ENCODE peak calls at places on chromosomes 2 and 18, in nine cellular contexts. One of them, this sample, is unnamed.

GRCh38 chr2:162161634-162162033 is 9.6 kb upstream of the GCG start:
- DNase-seq in CD4-positive, alpha-beta memory T cell: no peak
- DNase-seq in Caco-2: no peak
- DNase-seq in GM13977: no peak
- DNase-seq in stimulated activated CD4-positive, alpha-beta T cell treated with anti-CD3 and anti-CD28 coated beads, TNF-alpha, amount 100 ng/mL, for 1 hour: no peak
- DNase-seq in NCI-H1105: no peak
- DNase-seq in effector CD8-positive, alpha-beta T cell: no peak
- DNase-seq in activated CD8-positive, alpha-beta memory T cell treated with anti-CD3 and anti-CD28 coated beads, Interleukin-2, amount 50 U/mL, for 48 hours: no peak
- DNase-seq in tibial artery: no peak
- DNase-seq in this sample: no peak

GRCh38 chr2:84393829-84394228 is 65.3 kb downstream of the SUCLG1 start:
- DNase-seq in CD4-positive, alpha-beta memory T cell: no peak
- DNase-seq in Caco-2: no peak
- DNase-seq in GM13977: no peak
- DNase-seq in stimulated activated CD4-positive, alpha-beta T cell treated with anti-CD3 and anti-CD28 coated beads, TNF-alpha, amount 100 ng/mL, for 1 hour: no peak
- DNase-seq in NCI-H1105: no peak
- DNase-seq in effector CD8-positive, alpha-beta T cell: no peak
- DNase-seq in activated CD8-positive, alpha-beta memory T cell treated with anti-CD3 and anti-CD28 coated beads, Interleukin-2, amount 50 U/mL, for 48 hours: no peak
- DNase-seq in tibial artery: no peak
- DNase-seq in this sample: no peak

GRCh38 chr2:227378371-227378782 is 729 bp downstream of the TM4SF20 start:
- DNase-seq in CD4-positive, alpha-beta memory T cell: no peak
- DNase-seq in Caco-2: no peak
- DNase-seq in GM13977: no peak
- DNase-seq in stimulated activated CD4-positive, alpha-beta T cell treated with anti-CD3 and anti-CD28 coated beads, TNF-alpha, amount 100 ng/mL, for 1 hour: no peak
- DNase-seq in NCI-H1105: no peak
- DNase-seq in effector CD8-positive, alpha-beta T cell: no peak
- DNase-seq in activated CD8-positive, alpha-beta memory T cell treated with anti-CD3 and anti-CD28 coated beads, Interleukin-2, amount 50 U/mL, for 48 hours: no peak
- DNase-seq in tibial artery: no peak
- DNase-seq in this sample: no peak

GRCh38 chr2:211789984-211790383 is 748.6 kb downstream of the ERBB4 start:
- DNase-seq in CD4-positive, alpha-beta memory T cell: no peak
- DNase-seq in Caco-2: no peak
- DNase-seq in GM13977: no peak
- DNase-seq in stimulated activated CD4-positive, alpha-beta T cell treated with anti-CD3 and anti-CD28 coated beads, TNF-alpha, amount 100 ng/mL, for 1 hour: no peak
- DNase-seq in NCI-H1105: no peak
- DNase-seq in effector CD8-positive, alpha-beta T cell: no peak
- DNase-seq in activated CD8-positive, alpha-beta memory T cell treated with anti-CD3 and anti-CD28 coated beads, Interleukin-2, amount 50 U/mL, for 48 hours: no peak
- DNase-seq in tibial artery: no peak
- DNase-seq in this sample: no peak

GRCh38 chr18:9021458-9021857 is 81.0 kb upstream of the NDUFV2 start:
- DNase-seq in CD4-positive, alpha-beta memory T cell: no peak
- DNase-seq in Caco-2: no peak
- DNase-seq in GM13977: no peak
- DNase-seq in stimulated activated CD4-positive, alpha-beta T cell treated with anti-CD3 and anti-CD28 coated beads, TNF-alpha, amount 100 ng/mL, for 1 hour: no peak
- DNase-seq in NCI-H1105: no peak
- DNase-seq in effector CD8-positive, alpha-beta T cell: no peak
- DNase-seq in activated CD8-positive, alpha-beta memory T cell treated with anti-CD3 and anti-CD28 coated beads, Interleukin-2, amount 50 U/mL, for 48 hours: no peak
- DNase-seq in tibial artery: no peak
- DNase-seq in this sample: no peak

GRCh38 chr2:117359266-117359970 is 455.1 kb upstream of the DDX18 start:
- DNase-seq in CD4-positive, alpha-beta memory T cell: no peak
- DNase-seq in Caco-2: no peak
- DNase-seq in GM13977: no peak
- DNase-seq in stimulated activated CD4-positive, alpha-beta T cell treated with anti-CD3 and anti-CD28 coated beads, TNF-alpha, amount 100 ng/mL, for 1 hour: no peak
- DNase-seq in NCI-H1105: peak; percentile 32
- DNase-seq in effector CD8-positive, alpha-beta T cell: no peak
- DNase-seq in activated CD8-positive, alpha-beta memory T cell treated with anti-CD3 and anti-CD28 coated beads, Interleukin-2, amount 50 U/mL, for 48 hours: no peak
- DNase-seq in tibial artery: no peak
- DNase-seq in this sample: no peak

GRCh38 chr2:11045294-11045693 is 110.0 kb upstream of the SLC66A3 start:
- DNase-seq in CD4-positive, alpha-beta memory T cell: no peak
- DNase-seq in Caco-2: no peak
- DNase-seq in GM13977: no peak
- DNase-seq in stimulated activated CD4-positive, alpha-beta T cell treated with anti-CD3 and anti-CD28 coated beads, TNF-alpha, amount 100 ng/mL, for 1 hour: no peak
- DNase-seq in NCI-H1105: no peak
- DNase-seq in effector CD8-positive, alpha-beta T cell: no peak
- DNase-seq in activated CD8-positive, alpha-beta memory T cell treated with anti-CD3 and anti-CD28 coated beads, Interleukin-2, amount 50 U/mL, for 48 hours: no peak
- DNase-seq in tibial artery: no peak
- DNase-seq in this sample: no peak

GRCh38 chr2:96240341-96241038 is 25.3 kb downstream of the TMEM127 start:
- DNase-seq in CD4-positive, alpha-beta memory T cell: no peak
- DNase-seq in Caco-2: no peak
- DNase-seq in GM13977: no peak
- DNase-seq in stimulated activated CD4-positive, alpha-beta T cell treated with anti-CD3 and anti-CD28 coated beads, TNF-alpha, amount 100 ng/mL, for 1 hour: no peak
- DNase-seq in NCI-H1105: peak; percentile 79
- DNase-seq in effector CD8-positive, alpha-beta T cell: no peak
- DNase-seq in activated CD8-positive, alpha-beta memory T cell treated with anti-CD3 and anti-CD28 coated beads, Interleukin-2, amount 50 U/mL, for 48 hours: no peak
- DNase-seq in tibial artery: no peak
- DNase-seq in this sample: no peak

GRCh38 chr2:112029164-112029563 is 25.9 kb upstream of the TMEM87B start:
- DNase-seq in CD4-positive, alpha-beta memory T cell: no peak
- DNase-seq in Caco-2: no peak
- DNase-seq in GM13977: no peak
- DNase-seq in stimulated activated CD4-positive, alpha-beta T cell treated with anti-CD3 and anti-CD28 coated beads, TNF-alpha, amount 100 ng/mL, for 1 hour: no peak
- DNase-seq in NCI-H1105: no peak
- DNase-seq in effector CD8-positive, alpha-beta T cell: no peak
- DNase-seq in activated CD8-positive, alpha-beta memory T cell treated with anti-CD3 and anti-CD28 coated beads, Interleukin-2, amount 50 U/mL, for 48 hours: no peak
- DNase-seq in tibial artery: no peak
- DNase-seq in this sample: no peak

GRCh38 chr2:180652794-180653193 is 327.6 kb upstream of the UBE2E3 start:
- DNase-seq in CD4-positive, alpha-beta memory T cell: no peak
- DNase-seq in Caco-2: no peak
- DNase-seq in GM13977: no peak
- DNase-seq in stimulated activated CD4-positive, alpha-beta T cell treated with anti-CD3 and anti-CD28 coated beads, TNF-alpha, amount 100 ng/mL, for 1 hour: no peak
- DNase-seq in NCI-H1105: no peak
- DNase-seq in effector CD8-positive, alpha-beta T cell: no peak
- DNase-seq in activated CD8-positive, alpha-beta memory T cell treated with anti-CD3 and anti-CD28 coated beads, Interleukin-2, amount 50 U/mL, for 48 hours: no peak
- DNase-seq in tibial artery: no peak
- DNase-seq in this sample: no peak

GRCh38 chr2:163266772-163267171 is 428.2 kb upstream of the KCNH7 start:
- DNase-seq in CD4-positive, alpha-beta memory T cell: no peak
- DNase-seq in Caco-2: no peak
- DNase-seq in GM13977: no peak
- DNase-seq in stimulated activated CD4-positive, alpha-beta T cell treated with anti-CD3 and anti-CD28 coated beads, TNF-alpha, amount 100 ng/mL, for 1 hour: no peak
- DNase-seq in NCI-H1105: no peak
- DNase-seq in effector CD8-positive, alpha-beta T cell: no peak
- DNase-seq in activated CD8-positive, alpha-beta memory T cell treated with anti-CD3 and anti-CD28 coated beads, Interleukin-2, amount 50 U/mL, for 48 hours: no peak
- DNase-seq in tibial artery: no peak
- DNase-seq in this sample: no peak

GRCh38 chr18:32769242-32770180 is 3.3 kb downstream of the KLHL14 start:
- DNase-seq in CD4-positive, alpha-beta memory T cell: no peak
- DNase-seq in Caco-2: no peak
- DNase-seq in GM13977: peak; percentile 15
- DNase-seq in stimulated activated CD4-positive, alpha-beta T cell treated with anti-CD3 and anti-CD28 coated beads, TNF-alpha, amount 100 ng/mL, for 1 hour: no peak
- DNase-seq in NCI-H1105: no peak
- DNase-seq in effector CD8-positive, alpha-beta T cell: no peak
- DNase-seq in activated CD8-positive, alpha-beta memory T cell treated with anti-CD3 and anti-CD28 coated beads, Interleukin-2, amount 50 U/mL, for 48 hours: no peak
- DNase-seq in tibial artery: no peak
- DNase-seq in this sample: no peak

GRCh38 chr2:144663217-144663616 is 143.3 kb upstream of the ZEB2 start:
- DNase-seq in CD4-positive, alpha-beta memory T cell: no peak
- DNase-seq in Caco-2: no peak
- DNase-seq in GM13977: no peak
- DNase-seq in stimulated activated CD4-positive, alpha-beta T cell treated with anti-CD3 and anti-CD28 coated beads, TNF-alpha, amount 100 ng/mL, for 1 hour: no peak
- DNase-seq in NCI-H1105: no peak
- DNase-seq in effector CD8-positive, alpha-beta T cell: no peak
- DNase-seq in activated CD8-positive, alpha-beta memory T cell treated with anti-CD3 and anti-CD28 coated beads, Interleukin-2, amount 50 U/mL, for 48 hours: no peak
- DNase-seq in tibial artery: no peak
- DNase-seq in this sample: no peak

GRCh38 chr2:233964581-233964980 is 47.4 kb downstream of the TRPM8 start:
- DNase-seq in CD4-positive, alpha-beta memory T cell: no peak
- DNase-seq in Caco-2: no peak
- DNase-seq in GM13977: no peak
- DNase-seq in stimulated activated CD4-positive, alpha-beta T cell treated with anti-CD3 and anti-CD28 coated beads, TNF-alpha, amount 100 ng/mL, for 1 hour: no peak
- DNase-seq in NCI-H1105: no peak
- DNase-seq in effector CD8-positive, alpha-beta T cell: no peak
- DNase-seq in activated CD8-positive, alpha-beta memory T cell treated with anti-CD3 and anti-CD28 coated beads, Interleukin-2, amount 50 U/mL, for 48 hours: no peak
- DNase-seq in tibial artery: no peak
- DNase-seq in this sample: no peak

GRCh38 chr2:17518212-17519154 is at the start of gene RAD51AP2:
- DNase-seq in CD4-positive, alpha-beta memory T cell: peak; percentile 29
- DNase-seq in Caco-2: peak; percentile 73
- DNase-seq in GM13977: peak; percentile 75
- DNase-seq in stimulated activated CD4-positive, alpha-beta T cell treated with anti-CD3 and anti-CD28 coated beads, TNF-alpha, amount 100 ng/mL, for 1 hour: no peak
- DNase-seq in NCI-H1105: peak; percentile 29
- DNase-seq in effector CD8-positive, alpha-beta T cell: no peak
- DNase-seq in activated CD8-positive, alpha-beta memory T cell treated with anti-CD3 and anti-CD28 coated beads, Interleukin-2, amount 50 U/mL, for 48 hours: peak; percentile 74
- DNase-seq in tibial artery: peak; percentile 83
- DNase-seq in this sample: peak; percentile 86

GRCh38 chr2:150977296-150977695 is 284.4 kb downstream of the RBM43 start:
- DNase-seq in CD4-positive, alpha-beta memory T cell: no peak
- DNase-seq in Caco-2: no peak
- DNase-seq in GM13977: no peak
- DNase-seq in stimulated activated CD4-positive, alpha-beta T cell treated with anti-CD3 and anti-CD28 coated beads, TNF-alpha, amount 100 ng/mL, for 1 hour: no peak
- DNase-seq in NCI-H1105: no peak
- DNase-seq in effector CD8-positive, alpha-beta T cell: no peak
- DNase-seq in activated CD8-positive, alpha-beta memory T cell treated with anti-CD3 and anti-CD28 coated beads, Interleukin-2, amount 50 U/mL, for 48 hours: no peak
- DNase-seq in tibial artery: no peak
- DNase-seq in this sample: no peak

GRCh38 chr2:111116843-111117665 is 3.7 kb upstream of the BCL2L11 start:
- DNase-seq in CD4-positive, alpha-beta memory T cell: peak; percentile 78
- DNase-seq in Caco-2: peak; percentile 89
- DNase-seq in GM13977: peak; percentile 78
- DNase-seq in stimulated activated CD4-positive, alpha-beta T cell treated with anti-CD3 and anti-CD28 coated beads, TNF-alpha, amount 100 ng/mL, for 1 hour: no peak
- DNase-seq in NCI-H1105: peak; percentile 74
- DNase-seq in effector CD8-positive, alpha-beta T cell: peak; percentile 50
- DNase-seq in activated CD8-positive, alpha-beta memory T cell treated with anti-CD3 and anti-CD28 coated beads, Interleukin-2, amount 50 U/mL, for 48 hours: peak; percentile 80
- DNase-seq in tibial artery: peak; percentile 70
- DNase-seq in this sample: peak; percentile 74

GRCh38 chr2:42914314-42914713 is 121.9 kb upstream of the HAAO start:
- DNase-seq in CD4-positive, alpha-beta memory T cell: no peak
- DNase-seq in Caco-2: no peak
- DNase-seq in GM13977: no peak
- DNase-seq in stimulated activated CD4-positive, alpha-beta T cell treated with anti-CD3 and anti-CD28 coated beads, TNF-alpha, amount 100 ng/mL, for 1 hour: no peak
- DNase-seq in NCI-H1105: no peak
- DNase-seq in effector CD8-positive, alpha-beta T cell: no peak
- DNase-seq in activated CD8-positive, alpha-beta memory T cell treated with anti-CD3 and anti-CD28 coated beads, Interleukin-2, amount 50 U/mL, for 48 hours: no peak
- DNase-seq in tibial artery: peak; percentile 9
- DNase-seq in this sample: no peak

GRCh38 chr2:26860451-26860850 is 12.5 kb downstream of the DPYSL5 start:
- DNase-seq in CD4-positive, alpha-beta memory T cell: no peak
- DNase-seq in Caco-2: no peak
- DNase-seq in GM13977: no peak
- DNase-seq in stimulated activated CD4-positive, alpha-beta T cell treated with anti-CD3 and anti-CD28 coated beads, TNF-alpha, amount 100 ng/mL, for 1 hour: no peak
- DNase-seq in NCI-H1105: no peak
- DNase-seq in effector CD8-positive, alpha-beta T cell: no peak
- DNase-seq in activated CD8-positive, alpha-beta memory T cell treated with anti-CD3 and anti-CD28 coated beads, Interleukin-2, amount 50 U/mL, for 48 hours: no peak
- DNase-seq in tibial artery: no peak
- DNase-seq in this sample: no peak

GRCh38 chr18:54776282-54776977 is 51.8 kb upstream of the RAB27B start:
- DNase-seq in CD4-positive, alpha-beta memory T cell: no peak
- DNase-seq in Caco-2: no peak
- DNase-seq in GM13977: peak; percentile 9
- DNase-seq in stimulated activated CD4-positive, alpha-beta T cell treated with anti-CD3 and anti-CD28 coated beads, TNF-alpha, amount 100 ng/mL, for 1 hour: no peak
- DNase-seq in NCI-H1105: no peak
- DNase-seq in effector CD8-positive, alpha-beta T cell: no peak
- DNase-seq in activated CD8-positive, alpha-beta memory T cell treated with anti-CD3 and anti-CD28 coated beads, Interleukin-2, amount 50 U/mL, for 48 hours: no peak
- DNase-seq in tibial artery: peak; percentile 35
- DNase-seq in this sample: no peak